ENCODE peak calls at places on chromosomes 12 and 14, in nine cellular contexts. One of them, this sample, is unnamed.

GRCh38 chr14:44657688-44658388 is 150.8 kb upstream of the FSCB start:
- DNase-seq in fibroblast of mammary gland: no peak
- DNase-seq in CD4-positive, alpha-beta T cell: no peak
- DNase-seq in GM12865: no peak
- DNase-seq in AG10803: no peak
- DNase-seq in HFF-Myc: no peak
- DNase-seq in BE2C: no peak
- DNase-seq in mucosa of descending colon: no peak
- DNase-seq in NB4: peak
- DNase-seq in this sample: no peak

GRCh38 chr14:102157346-102157745 is 17.6 kb downstream of the WDR20 start:
- DNase-seq in mucosa of descending colon: no peak
- DNase-seq in fibroblast of mammary gland: no peak
- DNase-seq in GM12865: no peak
- DNase-seq in CD4-positive, alpha-beta T cell: no peak
- DNase-seq in NB4: no peak
- DNase-seq in AG10803: no peak
- DNase-seq in BE2C: no peak
- DNase-seq in HFF-Myc: no peak
- DNase-seq in this sample: no peak

GRCh38 chr12:117342682-117343081 is 18.7 kb downstream of the NOS1 start:
- DNase-seq in fibroblast of mammary gland: no peak
- DNase-seq in mucosa of descending colon: no peak
- DNase-seq in AG10803: peak
- DNase-seq in CD4-positive, alpha-beta T cell: no peak
- DNase-seq in HFF-Myc: no peak
- DNase-seq in NB4: peak
- DNase-seq in BE2C: no peak
- DNase-seq in GM12865: no peak
- DNase-seq in this sample: no peak

GRCh38 chr12:13777374-13777773 is 204.0 kb downstream of the GRIN2B start:
- DNase-seq in HFF-Myc: no peak
- DNase-seq in BE2C: no peak
- DNase-seq in GM12865: no peak
- DNase-seq in mucosa of descending colon: no peak
- DNase-seq in CD4-positive, alpha-beta T cell: no peak
- DNase-seq in AG10803: no peak
- DNase-seq in fibroblast of mammary gland: no peak
- DNase-seq in NB4: no peak
- DNase-seq in this sample: no peak

GRCh38 chr12:90274407-90274806 is 565.8 kb upstream of the ATP2B1 start:
- DNase-seq in BE2C: no peak
- DNase-seq in fibroblast of mammary gland: no peak
- DNase-seq in NB4: peak
- DNase-seq in CD4-positive, alpha-beta T cell: no peak
- DNase-seq in mucosa of descending colon: no peak
- DNase-seq in HFF-Myc: no peak
- DNase-seq in GM12865: no peak
- DNase-seq in AG10803: no peak
- DNase-seq in this sample: no peak

GRCh38 chr14:73455294-73455693 is 3.1 kb downstream of the NUMB start:
- DNase-seq in CD4-positive, alpha-beta T cell: no peak
- DNase-seq in fibroblast of mammary gland: no peak
- DNase-seq in NB4: peak
- DNase-seq in HFF-Myc: no peak
- DNase-seq in GM12865: no peak
- DNase-seq in AG10803: no peak
- DNase-seq in BE2C: no peak
- DNase-seq in mucosa of descending colon: no peak
- DNase-seq in this sample: no peak

GRCh38 chr14:63454863-63455622 is 88.1 kb downstream of the PPP2R5E start:
- DNase-seq in NB4: peak
- DNase-seq in AG10803: peak
- DNase-seq in BE2C: peak
- DNase-seq in GM12865: no peak
- DNase-seq in mucosa of descending colon: no peak
- DNase-seq in CD4-positive, alpha-beta T cell: no peak
- DNase-seq in HFF-Myc: peak
- DNase-seq in fibroblast of mammary gland: peak
- DNase-seq in this sample: no peak

GRCh38 chr12:117071009-117071408 is 28.2 kb downstream of the TESC start:
- DNase-seq in fibroblast of mammary gland: no peak
- DNase-seq in HFF-Myc: no peak
- DNase-seq in AG10803: no peak
- DNase-seq in NB4: peak
- DNase-seq in BE2C: no peak
- DNase-seq in GM12865: no peak
- DNase-seq in mucosa of descending colon: no peak
- DNase-seq in CD4-positive, alpha-beta T cell: no peak
- DNase-seq in this sample: no peak

GRCh38 chr12:78062781-78063180 is 232.1 kb downstream of the NAV3 start:
- DNase-seq in AG10803: peak
- DNase-seq in NB4: no peak
- DNase-seq in CD4-positive, alpha-beta T cell: no peak
- DNase-seq in GM12865: no peak
- DNase-seq in HFF-Myc: peak
- DNase-seq in mucosa of descending colon: no peak
- DNase-seq in fibroblast of mammary gland: peak
- DNase-seq in BE2C: no peak
- DNase-seq in this sample: no peak

GRCh38 chr14:24075485-24076301 is 4.3 kb downstream of the CPNE6 start:
- DNase-seq in HFF-Myc: no peak
- DNase-seq in fibroblast of mammary gland: no peak
- DNase-seq in NB4: no peak
- DNase-seq in CD4-positive, alpha-beta T cell: no peak
- DNase-seq in GM12865: peak
- DNase-seq in mucosa of descending colon: no peak
- DNase-seq in AG10803: no peak
- DNase-seq in BE2C: no peak
- DNase-seq in this sample: no peak

GRCh38 chr14:105376521-105377440 is 21.6 kb upstream of the TEX22 start:
- DNase-seq in GM12865: no peak
- DNase-seq in HFF-Myc: no peak
- DNase-seq in CD4-positive, alpha-beta T cell: no peak
- DNase-seq in BE2C: no peak
- DNase-seq in NB4: no peak
- DNase-seq in fibroblast of mammary gland: no peak
- DNase-seq in AG10803: no peak
- DNase-seq in mucosa of descending colon: no peak
- DNase-seq in this sample: no peak

GRCh38 chr14:102164964-102165363 is 25.3 kb downstream of the WDR20 start:
- DNase-seq in CD4-positive, alpha-beta T cell: no peak
- DNase-seq in NB4: no peak
- DNase-seq in mucosa of descending colon: no peak
- DNase-seq in AG10803: no peak
- DNase-seq in HFF-Myc: no peak
- DNase-seq in BE2C: no peak
- DNase-seq in fibroblast of mammary gland: no peak
- DNase-seq in GM12865: no peak
- DNase-seq in this sample: no peak

GRCh38 chr12:49955899-49956662 is 5.5 kb downstream of the AQP2 start:
- DNase-seq in NB4: peak
- DNase-seq in BE2C: no peak
- DNase-seq in HFF-Myc: no peak
- DNase-seq in CD4-positive, alpha-beta T cell: no peak
- DNase-seq in GM12865: no peak
- DNase-seq in mucosa of descending colon: no peak
- DNase-seq in AG10803: no peak
- DNase-seq in fibroblast of mammary gland: no peak
- DNase-seq in this sample: peak

DNA sequence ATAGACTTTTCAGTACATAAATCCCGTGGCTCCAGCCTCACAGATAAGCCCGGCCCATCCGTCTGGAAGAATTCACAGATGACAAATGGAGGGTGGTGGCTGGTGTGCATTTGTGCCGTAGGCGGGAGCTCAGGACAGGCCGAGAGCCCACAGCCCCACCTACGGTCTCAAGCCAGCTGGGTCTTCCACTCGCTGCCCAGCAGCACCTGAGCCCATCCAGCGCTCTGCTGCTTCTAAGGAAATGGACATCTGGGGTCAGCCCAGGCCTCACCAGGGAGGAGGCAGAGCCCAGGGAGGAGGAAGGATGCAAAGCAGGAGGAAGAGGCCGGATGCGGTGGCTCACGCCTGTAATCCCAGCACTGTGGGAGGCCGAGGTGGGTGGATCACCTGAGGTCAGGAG is 72.9 kb downstream of the KIF26A start:
- DNase-seq in CD4-positive, alpha-beta T cell: no peak
- DNase-seq in GM12865: no peak
- DNase-seq in BE2C: no peak
- DNase-seq in HFF-Myc: no peak
- DNase-seq in fibroblast of mammary gland: no peak
- DNase-seq in AG10803: no peak
- DNase-seq in mucosa of descending colon: peak
- DNase-seq in NB4: no peak
- DNase-seq in this sample: no peak
- TF ChIP-seq CTCF in CD4-positive, alpha-beta T cell: no peak
- TF ChIP-seq CTCF in GM12865: no peak
- TF ChIP-seq CTCF in BE2C: no peak
- TF ChIP-seq CTCF in HFF-Myc: no peak
- TF ChIP-seq CTCF in fibroblast of mammary gland: no peak
- TF ChIP-seq CTCF in AG10803: no peak
- TF ChIP-seq CTCF in mucosa of descending colon: no peak
- TF ChIP-seq CTCF in NB4: no peak
- TF ChIP-seq CTCF in this sample: no peak

DNA sequence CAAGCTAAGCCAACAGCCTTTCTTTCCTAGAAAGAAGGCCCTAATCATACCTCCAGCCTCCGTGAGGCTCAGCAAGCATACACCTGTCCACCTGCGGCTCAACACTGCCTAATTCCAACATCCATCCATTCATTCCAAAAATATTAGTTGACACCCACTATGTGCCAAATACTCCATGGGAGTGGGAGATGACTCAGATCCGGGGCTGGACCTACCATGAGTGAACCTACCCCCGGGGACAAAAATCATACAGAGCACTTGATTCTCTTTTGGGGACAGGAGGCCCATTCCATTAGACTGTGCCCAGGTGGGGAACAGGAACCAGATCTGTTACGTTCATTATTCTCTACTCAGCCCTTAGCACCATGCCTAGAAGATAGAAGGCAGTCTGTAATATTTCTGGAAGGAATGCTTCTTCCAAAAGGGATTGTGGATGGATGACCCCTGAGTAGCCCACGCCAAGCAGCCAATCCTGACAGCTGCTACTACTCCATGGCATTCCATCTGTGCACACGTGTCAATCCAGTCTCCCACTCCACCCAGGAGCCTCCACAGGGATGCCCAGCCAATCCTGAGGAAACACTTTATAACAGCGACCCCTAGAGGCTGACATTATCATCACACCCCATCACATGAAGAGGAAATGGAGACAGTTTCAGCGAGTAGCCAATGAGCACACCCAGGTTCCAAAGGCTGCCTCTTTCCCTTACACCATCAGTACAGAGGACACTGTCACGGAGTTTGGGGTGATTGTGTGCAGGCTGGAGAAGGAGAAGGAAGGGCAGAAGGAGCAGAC is 170.7 kb downstream of the ESRRB start:
- DNase-seq in fibroblast of mammary gland: peak
- DNase-seq in GM12865: peak
- DNase-seq in CD4-positive, alpha-beta T cell: no peak
- DNase-seq in BE2C: peak
- DNase-seq in AG10803: no peak
- DNase-seq in mucosa of descending colon: no peak
- DNase-seq in NB4: peak
- DNase-seq in HFF-Myc: peak
- DNase-seq in this sample: no peak
- TF ChIP-seq CTCF in fibroblast of mammary gland: peak
- TF ChIP-seq CTCF in GM12865: peak
- TF ChIP-seq CTCF in CD4-positive, alpha-beta T cell: no peak
- TF ChIP-seq CTCF in BE2C: peak
- TF ChIP-seq CTCF in AG10803: peak
- TF ChIP-seq CTCF in mucosa of descending colon: no peak
- TF ChIP-seq CTCF in NB4: peak
- TF ChIP-seq CTCF in HFF-Myc: peak
- TF ChIP-seq CTCF in this sample: peak

DNA sequence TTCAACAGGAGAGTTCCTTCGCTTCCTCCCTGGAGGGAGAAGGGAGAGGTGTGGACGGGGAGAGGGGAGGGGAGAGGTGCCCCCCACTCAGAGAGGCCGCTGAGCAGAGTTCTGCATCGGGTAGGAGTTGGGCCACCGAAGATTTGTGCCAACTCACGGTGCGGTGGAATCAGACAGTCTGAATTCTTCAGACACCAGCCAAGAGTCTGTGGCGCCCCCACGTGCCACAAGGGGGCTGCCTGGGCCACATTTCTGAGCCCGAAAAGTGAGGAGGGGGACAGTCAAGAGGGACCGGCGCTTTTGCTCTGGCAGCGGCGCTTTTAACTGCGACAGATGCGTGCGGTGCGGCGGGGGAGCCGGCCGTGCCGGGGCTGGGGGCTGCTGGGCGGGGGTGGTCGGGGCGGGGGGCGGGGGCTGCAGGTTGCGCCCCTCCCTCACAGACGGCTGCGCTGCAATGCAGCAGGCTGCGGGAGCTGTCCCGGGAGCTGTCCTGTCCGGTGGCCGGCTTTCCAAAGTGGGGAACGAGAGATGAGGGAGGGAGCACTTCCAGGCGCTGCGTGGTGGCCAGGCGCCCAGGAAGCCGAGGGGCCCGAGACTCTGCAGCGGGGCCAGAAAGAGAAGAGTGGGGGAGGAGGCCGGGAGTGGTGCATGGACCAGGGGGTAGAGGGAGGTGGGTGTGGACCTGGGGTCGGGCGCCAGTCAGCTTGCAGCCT is 941 bp upstream of the RTL1 start:
- DNase-seq in HFF-Myc: no peak
- DNase-seq in GM12865: no peak
- DNase-seq in NB4: peak
- DNase-seq in BE2C: peak
- DNase-seq in AG10803: no peak
- DNase-seq in mucosa of descending colon: no peak
- DNase-seq in CD4-positive, alpha-beta T cell: no peak
- DNase-seq in fibroblast of mammary gland: no peak
- DNase-seq in this sample: peak
- TF ChIP-seq CTCF in HFF-Myc: peak
- TF ChIP-seq CTCF in GM12865: no peak
- TF ChIP-seq CTCF in NB4: peak
- TF ChIP-seq CTCF in BE2C: peak
- TF ChIP-seq CTCF in AG10803: no peak
- TF ChIP-seq CTCF in mucosa of descending colon: no peak
- TF ChIP-seq CTCF in CD4-positive, alpha-beta T cell: no peak
- TF ChIP-seq CTCF in fibroblast of mammary gland: peak
- TF ChIP-seq CTCF in this sample: peak

DNA sequence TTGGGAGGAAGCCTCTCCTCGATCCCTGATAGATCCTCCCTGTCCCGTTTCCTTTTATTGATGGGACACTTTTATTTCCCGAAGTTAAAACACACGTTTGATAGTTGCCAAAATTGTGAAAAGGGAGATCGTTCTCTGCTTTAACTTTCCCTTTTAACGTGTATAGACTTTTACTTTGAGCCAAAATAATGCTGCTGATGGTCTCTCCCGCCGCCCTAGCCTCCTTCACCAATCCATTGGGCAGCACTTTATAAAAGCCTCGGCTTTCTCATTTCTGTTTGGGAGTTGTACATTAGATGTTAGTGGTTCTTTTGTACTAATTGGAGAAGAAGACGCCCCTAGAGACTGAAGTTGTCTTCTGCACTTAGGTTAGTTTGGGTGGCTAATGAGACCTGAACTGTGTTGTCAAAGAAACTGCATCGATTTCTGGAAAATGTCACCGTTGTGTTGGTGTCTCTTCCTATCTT is 1.4 kb downstream of the TMTC2 start:
- DNase-seq in NB4: peak
- DNase-seq in BE2C: no peak
- DNase-seq in AG10803: peak
- DNase-seq in GM12865: peak
- DNase-seq in CD4-positive, alpha-beta T cell: no peak
- DNase-seq in mucosa of descending colon: no peak
- DNase-seq in fibroblast of mammary gland: peak
- DNase-seq in HFF-Myc: no peak
- DNase-seq in this sample: no peak
- TF ChIP-seq CTCF in NB4: peak
- TF ChIP-seq CTCF in BE2C: no peak
- TF ChIP-seq CTCF in AG10803: peak
- TF ChIP-seq CTCF in GM12865: no peak
- TF ChIP-seq CTCF in CD4-positive, alpha-beta T cell: no peak
- TF ChIP-seq CTCF in mucosa of descending colon: no peak
- TF ChIP-seq CTCF in fibroblast of mammary gland: peak
- TF ChIP-seq CTCF in HFF-Myc: no peak
- TF ChIP-seq CTCF in this sample: no peak

This sample was measured in chondrocyte.